ENCODE peak calls at places on chromosome 17, in five cellular contexts. R is HFFc6, P is cortex of kidney, Z is NCI-H460, H is H54. K is an unnamed sample.
A peak's percentile ranks its signal among the peaks of the same experiment; 100 is the strongest.

GRCh38 chr17:16989953-16990860 is 18.3 kb upstream of the TNFRSF13B start:
- DNase-seq in R (peak; percentile 69), P (no peak), Z (no peak), H (no peak), K (no peak)

GRCh38 chr17:68886401-68886800 is 68.8 kb downstream of the ABCA8 start:
- DNase-seq in P (no peak), R (no peak), H (no peak), Z (no peak), K (no peak)

GRCh38 chr17:1071103-1071825 is 74.3 kb downstream of the TIMM22 start:
- DNase-seq in R (no peak), H (no peak), Z (no peak), P (no peak), K (no peak)

GRCh38 chr17:66507103-66507923 is 204.9 kb downstream of the PRKCA start:
- DNase-seq in R (peak; percentile 64), Z (peak; percentile 38), P (no peak), H (peak; percentile 68), K (no peak)

GRCh38 chr17:82966415-82966814 is 113.0 kb upstream of the METRNL start:
- DNase-seq in R (no peak), Z (no peak), H (no peak), P (no peak), K (no peak)

GRCh38 chr17:27241346-27241946 is 52.5 kb upstream of the WSB1 start:
- DNase-seq in P (no peak), Z (no peak), R (peak; percentile 15), H (peak; percentile 30), K (no peak)

GRCh38 chr17:30477758-30478115 is 529 bp downstream of the GOSR1 start:
- DNase-seq in R (peak; percentile 3), Z (no peak), H (no peak), P (no peak), K (peak; percentile 12)

GRCh38 chr17:17057057-17057551 is 14.8 kb downstream of the MPRIP start:
- DNase-seq in R (no peak), Z (no peak), P (no peak), H (no peak), K (no peak)

GRCh38 chr17:72832306-72832705 is 260.2 kb downstream of the SLC39A11 start:
- DNase-seq in R (no peak), Z (no peak), H (no peak), P (no peak), K (no peak)

GRCh38 chr17:67293251-67294203 is 48.5 kb upstream of the HELZ start:
- DNase-seq in Z (peak; percentile 40), P (no peak), R (no peak), H (peak; percentile 82), K (peak; percentile 70)

GRCh38 chr17:68910789-68911431 is 44.3 kb downstream of the ABCA8 start:
- DNase-seq in P (no peak), R (no peak), Z (no peak), H (no peak), K (no peak)

GRCh38 chr17:19646788-19647696 is 1.5 kb upstream of the ALDH3A2 start:
- DNase-seq in R (no peak), Z (peak; percentile 40), P (no peak), H (no peak), K (peak; percentile 2)

GRCh38 chr17:73030501-73030911 is 62.0 kb downstream of the SLC39A11 start:
- DNase-seq in H (no peak), Z (no peak), P (no peak), R (no peak), K (no peak)

GRCh38 chr17:4604111-4604644 is 19.8 kb downstream of the SMTNL2 start:
- DNase-seq in H (no peak), P (no peak), Z (no peak), R (peak; percentile 13), K (no peak)

GRCh38 chr17:50346313-50347086 is 574 bp downstream of the XYLT2 start:
- DNase-seq in H (peak; percentile 67), R (no peak), P (no peak), Z (peak; percentile 18), K (no peak)

GRCh38 chr17:13560935-13561334 is 40.8 kb downstream of the HS3ST3A1 start:
- DNase-seq in P (no peak), H (no peak), R (peak; percentile 53), Z (no peak), K (no peak)

GRCh38 chr17:58487589-58488427 is at the start of gene HSF5:
- DNase-seq in P (no peak), H (no peak), R (no peak), Z (no peak), K (peak; percentile 88)

GRCh38 chr17:77189148-77189547 is 48.4 kb downstream of the SEC14L1 start:
- DNase-seq in R (no peak), P (no peak), H (no peak), Z (no peak), K (no peak)

GRCh38 chr17:57900991-57901743 is 51.3 kb upstream of the MRPS23 start:
- DNase-seq in H (no peak), R (no peak), P (no peak), Z (no peak), K (no peak)

GRCh38 chr17:4040784-4041183 is 76.5 kb upstream of the ATP2A3 start:
- DNase-seq in H (no peak), R (no peak), Z (no peak), P (no peak), K (no peak)

GRCh38 chr17:46977750-46978488 is 1.1 kb downstream of the RPRML start:
- DNase-seq in P (no peak), Z (no peak), H (no peak), R (no peak), K (no peak)

GRCh38 chr17:34447406-34447805 is 84.4 kb upstream of the CCL1 start:
- DNase-seq in H (no peak), Z (no peak), R (no peak), P (no peak), K (no peak)

GRCh38 chr17:17506893-17507464 is 10.8 kb upstream of the RASD1 start:
- DNase-seq in H (no peak), Z (no peak), P (no peak), R (no peak), K (no peak)

GRCh38 chr17:319266-319665 is 33.3 kb downstream of the RPH3AL start:
- DNase-seq in P (no peak), H (no peak), Z (no peak), R (no peak), K (no peak)

GRCh38 chr17:4948997-4949320 is 629 bp upstream of the PFN1 start:
- DNase-seq in R (peak; percentile 80), H (peak; percentile 89), P (no peak), Z (peak; percentile 87), K (peak; percentile 85)

GRCh38 chr17:20142268-20142667 is 133.1 kb downstream of the SPECC1 start:
- DNase-seq in P (no peak), R (no peak), Z (no peak), H (no peak), K (no peak)

GRCh38 chr17:50935201-50936124 is 69.3 kb upstream of the TOB1 start:
- DNase-seq in H (peak; percentile 98), Z (peak; percentile 98), P (no peak), R (no peak), K (no peak)

GRCh38 chr17:6755281-6755680 is 565 bp upstream of the XAF1 start:
- DNase-seq in P (no peak), Z (no peak), H (no peak), R (no peak), K (no peak)

GRCh38 chr17:64051153-64051552 is 30.7 kb upstream of the ICAM2 start:
- DNase-seq in Z (no peak), H (no peak), R (no peak), P (no peak), K (peak; percentile 66)

GRCh38 chr17:36066365-36066945 is 2.4 kb downstream of the CCL18 start:
- DNase-seq in H (no peak), P (no peak), R (no peak), Z (no peak), K (peak; percentile 95)

GRCh38 chr17:12985431-12986285 is 32.2 kb downstream of the ELAC2 start:
- DNase-seq in H (no peak), R (no peak), P (no peak), Z (no peak), K (no peak)

GRCh38 chr17:61458491-61459433 is 6.5 kb downstream of the TBX4 start:
- DNase-seq in P (no peak), R (no peak), H (no peak), Z (no peak), K (no peak)

GRCh38 chr17:18626152-18626870 is 17.9 kb downstream of the TBC1D28 start:
- DNase-seq in P (no peak), Z (no peak), H (no peak), R (no peak), K (no peak)

GRCh38 chr17:74639704-74640142 is 16.2 kb upstream of the CD300E start:
- DNase-seq in R (no peak), P (no peak), H (no peak), Z (no peak), K (no peak)

GRCh38 chr17:56752263-56752662 is 81.5 kb downstream of the C17orf67 start:
- DNase-seq in H (no peak), P (no peak), R (peak; percentile 21), Z (no peak), K (no peak)

GRCh38 chr17:38451840-38452529 is 23.7 kb downstream of the ARHGAP23 start:
- DNase-seq in Z (no peak), H (peak; percentile 78), P (no peak), R (peak; percentile 91), K (no peak)

GRCh38 chr17:58960068-58960467 is 146.6 kb downstream of the TRIM37 start:
- DNase-seq in P (no peak), Z (peak; percentile 15), H (peak; percentile 38), R (peak; percentile 92), K (no peak)

GRCh38 chr17:60548990-60549389 is 22.9 kb upstream of the APPBP2 start:
- DNase-seq in Z (no peak), P (no peak), H (no peak), R (no peak), K (no peak)

K was measured in immature natural killer cell.